ENCODE peak calls at places on chromosomes 16 and 17, in seven cellular contexts. N is nucleus accumbens; M is anterior cingulate cortex; X is stimulated activated naive CD8-positive, alpha-beta T cell treated with anti-CD3 and anti-CD28 coated beads, Interleukin-15, Interleukin-2, amounts not matched to agents 100 U/mL and 50 U/mL, for 24 hours; H is activated CD8-positive, alpha-beta T cell treated with anti-CD3 and anti-CD28 coated beads, Interleukin-2, amount 10 ng/mL, durations not matched to agents 7 days and 5 days; S is RPMI8226; W is progenitor cell of endocrine pancreas. Q is an unnamed sample.

GRCh38 chr17:1255041-1255440 is 15.2 kb upstream of the BHLHA9 start:
- DNase-seq in N (no peak), M (no peak), X (no peak), H (no peak), S (no peak), W (no peak), Q (no peak)

GRCh38 chr17:48894886-48895285 is 2.3 kb downstream of the ATP5MC1 start:
- DNase-seq in N (no peak), M (no peak), X (no peak), H (no peak), S (peak), W (no peak), Q (peak)

GRCh38 chr17:45946841-45947256 is 52.2 kb upstream of the STH start:
- DNase-seq in N (peak), M (no peak), X (no peak), H (no peak), S (no peak), W (no peak), Q (peak)

GRCh38 chr16:69724981-69725479 is 1.3 kb downstream of the NQO1 start:
- DNase-seq in N (no peak), M (no peak), X (no peak), H (no peak), S (no peak), W (no peak), Q (no peak)

GRCh38 chr16:23996258-23996955 is 160.6 kb downstream of the PRKCB start:
- DNase-seq in N (no peak), M (no peak), X (no peak), H (no peak), S (no peak), W (no peak), Q (no peak)

GRCh38 chr16:50476486-50477260 is 71.5 kb upstream of the NKD1 start:
- DNase-seq in N (no peak), M (no peak), X (no peak), H (no peak), S (no peak), W (no peak), Q (no peak)

GRCh38 chr17:4522661-4523060 is 24.0 kb downstream of the SPNS2 start:
- DNase-seq in N (no peak), M (no peak), X (no peak), H (no peak), S (no peak), W (no peak), Q (no peak)

GRCh38 chr16:10922328-10923145 is 19.7 kb downstream of the DEXI start:
- DNase-seq in N (no peak), M (no peak), X (no peak), H (no peak), S (no peak), W (no peak), Q (no peak)

GRCh38 chr17:10118788-10119130 is 79.6 kb downstream of the GAS7 start:
- DNase-seq in N (no peak), M (no peak), X (no peak), H (no peak), S (peak), W (no peak), Q (no peak)

GRCh38 chr17:76650505-76650904 is 6.9 kb upstream of the ST6GALNAC1 start:
- DNase-seq in N (no peak), M (no peak), X (no peak), H (no peak), S (no peak), W (no peak), Q (no peak)

GRCh38 chr17:36850794-36851193 is 86.5 kb upstream of the LHX1 start:
- DNase-seq in N (no peak), M (no peak), X (no peak), H (no peak), S (no peak), W (no peak), Q (no peak)

GRCh38 chr16:89038221-89038721 is 55.4 kb upstream of the ACSF3 start:
- DNase-seq in N (peak), M (no peak), X (no peak), H (no peak), S (no peak), W (no peak), Q (no peak)

GRCh38 chr17:37481001-37481665 is 8.6 kb upstream of the DUSP14 start:
- DNase-seq in N (no peak), M (no peak), X (no peak), H (no peak), S (no peak), W (no peak), Q (no peak)

GRCh38 chr17:9360610-9361571 is 214.7 kb downstream of the STX8 start:
- DNase-seq in N (no peak), M (no peak), X (no peak), H (no peak), S (no peak), W (no peak), Q (peak)

GRCh38 chr17:332558-333322 is 19.9 kb downstream of the RPH3AL start:
- DNase-seq in N (no peak), M (peak), X (no peak), H (no peak), S (no peak), W (no peak), Q (no peak)

GRCh38 chr16:732936-733335 is 6.0 kb downstream of the HAGHL start:
- DNase-seq in N (peak), M (no peak), X (no peak), H (no peak), S (no peak), W (no peak), Q (no peak)